ENCODE peak calls at places on chromosomes 16 and 17, in six cellular contexts. H is KBM-7; X is hypothalamus; W is CD8-positive, alpha-beta memory T cell; L is brain microvascular endothelial cell; C is dorsolateral prefrontal cortex. T is an unnamed sample.

GRCh38 chr17:36594626-36595401 is 3.1 kb downstream of the DHRS11 start:
- DNase-seq in H (no peak), X (no peak), W (no peak), L (no peak), C (no peak), T (no peak)

GRCh38 chr17:18039535-18040286 is 503 bp downstream of the GID4 start:
- DNase-seq in H (peak), X (no peak), W (peak), L (no peak), C (peak), T (no peak)

GRCh38 chr16:21083729-21084268 is 66.8 kb downstream of the DNAH3 start:
- DNase-seq in H (peak), X (peak), W (peak), L (peak), C (no peak), T (peak)

GRCh38 chr17:30450125-30451027 is 26.8 kb upstream of the GOSR1 start:
- DNase-seq in H (no peak), X (no peak), W (no peak), L (peak), C (no peak), T (no peak)

GRCh38 chr17:9472541-9472940 is 103.1 kb downstream of the STX8 start:
- DNase-seq in H (no peak), X (no peak), W (no peak), L (no peak), C (no peak), T (no peak)

GRCh38 chr17:9256944-9257629 is 235.8 kb downstream of the NTN1 start:
- DNase-seq in H (no peak), X (no peak), W (no peak), L (no peak), C (no peak), T (no peak)

GRCh38 chr17:47837401-47838039 is 3.6 kb downstream of the SCRN2 start:
- DNase-seq in H (no peak), X (no peak), W (no peak), L (no peak), C (no peak), T (no peak)

GRCh38 chr16:53446090-53446489 is 11.8 kb downstream of the RBL2 start:
- DNase-seq in H (no peak), X (no peak), W (no peak), L (no peak), C (no peak), T (no peak)

GRCh38 chr16:66705790-66706505 is 9.4 kb upstream of the CMTM4 start:
- DNase-seq in H (no peak), X (no peak), W (no peak), L (peak), C (no peak), T (no peak)

GRCh38 chr17:74123350-74123749 is 80.1 kb upstream of the RPL38 start:
- DNase-seq in H (no peak), X (peak), W (no peak), L (no peak), C (no peak), T (no peak)

GRCh38 chr16:74020086-74020670 is 276.4 kb upstream of the PSMD7 start:
- DNase-seq in H (no peak), X (no peak), W (no peak), L (no peak), C (no peak), T (no peak)

T was measured in NCI-H1694 treated with DMSO at 0.1 percent for 48 hours.